ENCODE peak calls at places on chromosomes 11 and 22, in ten cellular contexts. U is neural progenitor cell, S is lower lobe of right lung, H is dorsolateral prefrontal cortex, O is HCT116, C is RWPE1, K is A549, E is tibial artery, F is coronary artery, Y is breast epithelium. W is an unnamed sample.

GRCh38 chr11:71339178-71339881 is 87.0 kb upstream of the SHANK2 start:
- DNase-seq in U (no peak), E (peak), F (peak), Y (no peak), K (no peak), C (peak), O (no peak), S (no peak), H (no peak), W (no peak)

GRCh38 chr22:45190473-45190872 is 26.7 kb downstream of the NUP50 start:
- DNase-seq in H (no peak), O (no peak), Y (no peak), F (no peak), C (no peak), E (no peak), U (no peak), K (no peak), S (no peak), W (no peak)

GRCh38 chr11:66815646-66816045 is 27.6 kb upstream of the RCE1 start:
- DNase-seq in S (no peak), F (no peak), U (no peak), Y (no peak), O (no peak), K (no peak), C (peak), E (no peak), H (no peak), W (no peak)

GRCh38 chr11:122258446-122258994 is 142.5 kb upstream of the BLID start:
- DNase-seq in K (no peak), O (no peak), Y (no peak), S (no peak), U (no peak), F (no peak), C (no peak), H (no peak), E (no peak), W (no peak)

GRCh38 chr11:16899708-16900107 is 114.5 kb downstream of the PLEKHA7 start:
- DNase-seq in O (no peak), U (no peak), K (no peak), S (no peak), H (no peak), Y (no peak), E (no peak), C (no peak), F (no peak), W (no peak)

GRCh38 chr22:41563051-41563711 is 2.4 kb downstream of the CSDC2 start:
- DNase-seq in E (peak), C (peak), F (peak), U (no peak), K (peak), H (no peak), O (no peak), S (no peak), Y (no peak), W (no peak)

GRCh38 chr22:36365020-36365411 is 22.8 kb downstream of the MYH9 start:
- DNase-seq in H (no peak), F (peak), K (peak), C (peak), Y (no peak), U (peak), S (peak), E (peak), O (peak), W (no peak)

GRCh38 chr22:41939981-41940852 is 6.7 kb downstream of the CENPM start:
- DNase-seq in F (no peak), C (no peak), H (no peak), Y (peak), E (no peak), U (no peak), O (no peak), K (peak), S (peak), W (no peak)

GRCh38 chr22:35135165-35135564 is 69.2 kb downstream of the ISX start:
- DNase-seq in K (no peak), S (no peak), U (peak), E (no peak), Y (no peak), O (no peak), F (no peak), H (peak), C (no peak), W (no peak)

GRCh38 chr22:50583294-50583865 is 731 bp upstream of the CHKB start:
- DNase-seq in S (peak), H (no peak), K (no peak), C (no peak), Y (no peak), F (no peak), U (no peak), O (no peak), E (no peak), W (no peak)

GRCh38 chr11:57646756-57647303 is 2.9 kb downstream of the YPEL4 start:
- DNase-seq in S (no peak), O (no peak), F (no peak), U (no peak), Y (no peak), H (no peak), C (no peak), K (no peak), E (no peak), W (no peak)

GRCh38 chr11:106723071-106723470 is 295.2 kb downstream of the GUCY1A2 start:
- DNase-seq in F (no peak), K (no peak), S (no peak), Y (no peak), C (no peak), E (no peak), H (no peak), O (no peak), U (no peak), W (no peak)

GRCh38 chr11:29627541-29627940 is 389.3 kb downstream of the KCNA4 start:
- DNase-seq in U (no peak), O (no peak), S (no peak), K (no peak), H (no peak), F (no peak), Y (no peak), E (no peak), C (no peak), W (no peak)

GRCh38 chr11:128116447-128117240 is 470.7 kb downstream of the ETS1 start:
- DNase-seq in O (no peak), E (no peak), H (no peak), U (no peak), F (no peak), C (no peak), S (no peak), Y (no peak), K (no peak), W (no peak)

GRCh38 chr22:50627452-50627913 is 469 bp downstream of the ARSA start:
- DNase-seq in H (no peak), Y (peak), E (no peak), U (peak), K (peak), O (no peak), C (no peak), F (no peak), S (no peak), W (no peak)

GRCh38 chr22:22836635-22837034 is 51.0 kb upstream of the IGLL5 start:
- DNase-seq in C (no peak), E (no peak), S (no peak), O (no peak), H (no peak), U (no peak), K (peak), F (no peak), Y (no peak), W (peak)

GRCh38 chr11:103794262-103794661 is 242.2 kb upstream of the DDI1 start:
- DNase-seq in F (no peak), C (no peak), U (no peak), E (no peak), S (no peak), K (no peak), Y (no peak), H (no peak), O (no peak), W (no peak)

GRCh38 chr11:46410021-46410420 is 18.4 kb upstream of the CHRM4 start:
- DNase-seq in O (no peak), Y (no peak), S (no peak), F (no peak), C (no peak), K (peak), U (peak), E (peak), H (no peak), W (no peak)

GRCh38 chr11:122748968-122749687 is 89.2 kb upstream of the CRTAM start:
- DNase-seq in U (no peak), Y (no peak), F (no peak), O (no peak), H (no peak), E (no peak), C (no peak), K (no peak), S (no peak), W (no peak)

GRCh38 chr11:132471491-132471890 is 1060.8 kb downstream of the OPCML start:
- DNase-seq in O (no peak), K (no peak), C (no peak), S (no peak), Y (no peak), U (no peak), H (no peak), F (no peak), E (no peak), W (no peak)

GRCh38 chr22:24046024-24046423 is 34.9 kb downstream of the CABIN1 start:
- DNase-seq in U (no peak), H (no peak), O (no peak), C (no peak), Y (no peak), E (no peak), S (no peak), K (no peak), F (peak), W (no peak)

GRCh38 chr22:50086526-50086925 is 1.3 kb upstream of the MLC1 start:
- DNase-seq in E (no peak), U (no peak), K (no peak), O (no peak), S (no peak), F (no peak), C (no peak), H (no peak), Y (no peak), W (no peak)

GRCh38 chr11:94766656-94767291 is 1.4 kb upstream of the AMOTL1 start:
- DNase-seq in O (no peak), H (no peak), U (peak), S (no peak), K (no peak), F (no peak), E (no peak), C (no peak), Y (no peak), W (no peak)

GRCh38 chr22:47033648-47034000 is 271.2 kb downstream of the TBC1D22A start:
- DNase-seq in Y (no peak), S (peak), F (no peak), H (no peak), E (peak), K (no peak), O (no peak), U (no peak), C (no peak), W (no peak)

GRCh38 chr22:31337178-31337577 is 9.0 kb downstream of the PATZ1 start:
- DNase-seq in H (no peak), S (no peak), F (no peak), O (no peak), U (no peak), Y (peak), K (no peak), C (peak), E (no peak), W (no peak)

GRCh38 chr11:70546179-70546940 is 148.0 kb downstream of the CTTN start:
- DNase-seq in H (no peak), F (no peak), S (peak), Y (no peak), C (no peak), E (no peak), U (no peak), K (no peak), O (no peak), W (no peak)

GRCh38 chr22:50192056-50192824 is 6.5 kb downstream of the TRABD start:
- DNase-seq in U (no peak), Y (no peak), F (no peak), K (no peak), E (no peak), O (no peak), S (no peak), C (no peak), H (peak), W (no peak)

GRCh38 chr22:19992481-19992911 is 24.1 kb downstream of the ARVCF start:
- DNase-seq in H (no peak), F (no peak), S (no peak), E (peak), U (no peak), Y (no peak), O (no peak), C (no peak), K (no peak), W (no peak)

GRCh38 chr11:10807629-10808552 is 835 bp downstream of the EIF4G2 start:
- DNase-seq in K (peak), H (peak), E (peak), F (peak), S (peak), C (peak), O (no peak), U (peak), Y (peak), W (no peak)

GRCh38 chr11:20087118-20087521 is 73.2 kb downstream of the DBX1 start:
- DNase-seq in C (no peak), H (no peak), F (no peak), S (no peak), Y (no peak), O (no peak), K (no peak), U (no peak), E (no peak), W (no peak)

GRCh38 chr11:14742849-14743248 is 99.2 kb downstream of the PDE3B start:
- DNase-seq in H (no peak), C (no peak), K (no peak), Y (no peak), S (no peak), E (no peak), U (no peak), O (no peak), F (no peak), W (no peak)

GRCh38 chr11:69311767-69312385 is 17.9 kb downstream of the MYEOV start:
- DNase-seq in Y (peak), C (no peak), K (no peak), E (peak), H (no peak), F (no peak), S (no peak), O (no peak), U (no peak), W (no peak)

GRCh38 chr22:40345271-40345670 is 1.0 kb upstream of the ADSL start:
- DNase-seq in Y (no peak), O (no peak), U (no peak), S (no peak), H (no peak), F (no peak), E (no peak), K (no peak), C (no peak), W (no peak)

GRCh38 chr11:33375688-33376311 is 118.6 kb downstream of the HIPK3 start:
- DNase-seq in H (peak), U (peak), E (no peak), K (no peak), Y (no peak), S (no peak), C (peak), F (no peak), O (no peak), W (no peak)

GRCh38 chr22:43825651-43826050 is 13.5 kb upstream of the EFCAB6 start:
- DNase-seq in O (no peak), S (no peak), Y (no peak), K (no peak), F (no peak), E (no peak), C (no peak), U (no peak), H (no peak), W (no peak)

GRCh38 chr11:1807628-1807995 is 27.2 kb upstream of the SYT8 start:
- DNase-seq in F (peak), H (no peak), U (no peak), S (no peak), C (no peak), Y (no peak), E (no peak), K (peak), O (no peak), W (no peak)
- H3K27ac ChIP-seq in F (no peak), H (no peak), U (no peak), S (no peak), C (no peak), Y (no peak), E (no peak), K (no peak), O (no peak), W (no peak)

DNA sequence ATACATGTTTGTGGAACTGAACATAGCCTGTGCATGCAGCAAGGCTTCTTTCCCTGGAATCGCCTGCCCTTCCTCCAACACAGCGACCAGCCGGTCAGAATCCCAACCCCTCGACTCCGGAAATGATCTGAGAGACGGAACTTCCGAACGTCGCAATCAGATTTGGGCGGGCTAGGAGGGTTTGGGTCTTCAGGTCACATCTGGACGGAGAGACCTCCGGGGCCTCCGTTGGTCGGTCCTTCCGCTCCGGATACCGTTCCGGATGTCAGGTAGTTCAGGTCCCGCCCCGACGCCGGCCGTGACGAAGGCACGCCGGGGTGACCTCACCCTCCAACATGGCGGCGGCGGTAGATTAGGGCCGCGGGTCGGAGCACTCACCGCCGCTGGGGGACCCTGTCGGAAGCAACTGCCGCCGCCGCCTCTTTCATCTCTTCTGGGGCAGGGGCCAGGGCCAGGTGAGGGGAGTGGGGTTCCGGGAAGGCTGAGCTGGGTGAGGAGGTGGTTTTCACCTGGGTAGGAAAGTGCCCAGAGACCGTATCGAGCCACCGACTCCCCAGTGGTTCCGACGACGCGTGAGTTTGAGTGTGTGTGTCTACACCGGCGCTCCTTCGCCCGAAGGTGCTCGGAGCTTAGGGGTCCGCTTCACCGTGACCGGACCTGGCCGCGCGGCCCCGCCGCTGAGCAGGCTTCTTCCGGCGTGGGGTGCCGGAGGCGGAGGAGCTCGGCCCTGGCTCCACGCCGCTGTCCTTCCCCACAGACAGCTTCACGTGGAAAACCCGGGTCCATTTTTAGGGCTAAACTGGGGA is at the start of gene BCL2L13:
- DNase-seq in C (peak), E (peak), H (peak), K (peak), O (peak), S (peak), F (peak), U (peak), Y (peak), W (peak)
- TF ChIP-seq CTCF in C (no peak), E (peak), H (peak), K (no peak), O (no peak), S (no peak), F (no peak), U (no peak), Y (no peak), W (peak)

GRCh38 chr11:45179686-45180085 is 33.2 kb downstream of the PRDM11 start:
- DNase-seq in E (no peak), U (no peak), C (no peak), S (no peak), O (no peak), H (no peak), F (no peak), K (no peak), Y (no peak), W (no peak)
- H3K27ac ChIP-seq in E (peak), U (no peak), C (peak), S (peak), O (peak), H (peak), F (peak), K (peak), Y (peak), W (peak)

GRCh38 chr11:64088159-64089026 is 52.7 kb downstream of the FLRT1 start:
- DNase-seq in S (no peak), F (no peak), H (peak), U (peak), E (no peak), O (peak), C (no peak), K (peak), Y (no peak), W (no peak)
- TF ChIP-seq CTCF in S (peak), F (no peak), H (peak), U (peak), E (no peak), O (peak), C (peak), K (peak), Y (no peak), W (no peak)

GRCh38 chr11:125188021-125188420 is 23.5 kb downstream of the PKNOX2 start:
- DNase-seq in O (no peak), H (no peak), Y (no peak), E (no peak), C (peak), S (no peak), U (no peak), K (no peak), F (no peak), W (no peak)

GRCh38 chr11:125192194-125192593 is 27.6 kb downstream of the PKNOX2 start:
- DNase-seq in H (no peak), K (no peak), S (no peak), Y (no peak), U (peak), C (no peak), E (no peak), O (no peak), F (no peak), W (no peak)

GRCh38 chr11:125193158-125193557 is 28.6 kb downstream of the PKNOX2 start:
- DNase-seq in K (no peak), O (no peak), H (no peak), E (no peak), S (no peak), C (no peak), Y (no peak), U (no peak), F (no peak), W (no peak)

GRCh38 chr11:125190549-125190948 is 26.0 kb downstream of the PKNOX2 start:
- DNase-seq in H (no peak), C (no peak), Y (no peak), O (no peak), U (peak), S (no peak), F (no peak), K (no peak), E (no peak), W (no peak)

DNA sequence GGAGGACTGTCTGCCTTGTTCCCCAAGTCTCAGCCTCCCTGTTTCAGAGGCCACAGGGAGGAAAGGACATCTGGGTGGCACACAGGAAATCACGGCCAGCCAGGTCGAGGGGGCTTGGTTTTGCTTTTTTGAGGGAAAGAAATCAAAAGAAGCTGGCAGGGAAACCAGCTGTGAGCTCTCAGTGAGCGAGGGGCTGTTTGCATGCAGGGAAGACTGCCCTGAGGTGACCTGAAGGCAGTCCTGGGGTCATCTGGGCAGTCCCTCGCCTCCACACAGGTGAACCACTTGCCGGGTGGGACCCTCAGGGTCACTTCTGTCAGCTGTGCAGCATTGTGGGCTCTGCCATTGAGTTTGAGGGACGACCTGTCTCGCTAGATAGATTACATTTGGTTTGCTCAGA is 28.2 kb downstream of the PKNOX2 start:
- DNase-seq in E (no peak), F (no peak), U (no peak), K (no peak), Y (no peak), O (no peak), C (no peak), S (no peak), H (no peak), W (no peak)
- H3K27ac ChIP-seq in E (no peak), F (no peak), U (peak), K (no peak), Y (no peak), O (no peak), C (no peak), S (no peak), H (no peak), W (no peak)

W was measured in esophagus muscularis mucosa.